ENCODE peak calls at places on chromosome 9, in eight cellular contexts. One of them, this sample, is unnamed.
A peak's percentile ranks its signal among the peaks of the same experiment; 100 is the strongest.

GRCh38 chr9:134214395-134214765 is 50.0 kb upstream of the RNU6ATAC start:
- DNase-seq in astrocyte: no peak
- DNase-seq in activated effector memory CD4-positive, alpha-beta T cell treated with anti-CD3 and anti-CD28 coated beads, Interleukin-2, amount 50 U/mL, for 16 hours: no peak
- DNase-seq in NCI-H2081: no peak
- DNase-seq in stimulated activated CD8-positive, alpha-beta memory T cell treated with anti-CD3 and anti-CD28 coated beads, Interleukin-4, amount 100 ng/mL, for 1 hour: no peak
- DNase-seq in T-cell: no peak
- DNase-seq in trophoblast cell: no peak
- DNase-seq in A673: no peak
- DNase-seq in this sample: peak; percentile 57

GRCh38 chr9:128554155-128554862 is 1.9 kb downstream of the SPTAN1 start:
- DNase-seq in T-cell: no peak
- DNase-seq in stimulated activated CD8-positive, alpha-beta memory T cell treated with anti-CD3 and anti-CD28 coated beads, Interleukin-4, amount 100 ng/mL, for 1 hour: no peak
- DNase-seq in A673: peak; percentile 78
- DNase-seq in astrocyte: peak; percentile 94
- DNase-seq in activated effector memory CD4-positive, alpha-beta T cell treated with anti-CD3 and anti-CD28 coated beads, Interleukin-2, amount 50 U/mL, for 16 hours: peak; percentile 70
- DNase-seq in trophoblast cell: peak; percentile 82
- DNase-seq in NCI-H2081: no peak
- DNase-seq in this sample: peak; percentile 85

GRCh38 chr9:752201-752600 is 89.3 kb upstream of the DMRT1 start:
- DNase-seq in NCI-H2081: no peak
- DNase-seq in activated effector memory CD4-positive, alpha-beta T cell treated with anti-CD3 and anti-CD28 coated beads, Interleukin-2, amount 50 U/mL, for 16 hours: no peak
- DNase-seq in stimulated activated CD8-positive, alpha-beta memory T cell treated with anti-CD3 and anti-CD28 coated beads, Interleukin-4, amount 100 ng/mL, for 1 hour: no peak
- DNase-seq in astrocyte: peak; percentile 95
- DNase-seq in A673: peak; percentile 58
- DNase-seq in T-cell: no peak
- DNase-seq in trophoblast cell: no peak
- DNase-seq in this sample: no peak

GRCh38 chr9:128408963-128409431 is 11.7 kb upstream of the CERCAM start:
- DNase-seq in stimulated activated CD8-positive, alpha-beta memory T cell treated with anti-CD3 and anti-CD28 coated beads, Interleukin-4, amount 100 ng/mL, for 1 hour: no peak
- DNase-seq in activated effector memory CD4-positive, alpha-beta T cell treated with anti-CD3 and anti-CD28 coated beads, Interleukin-2, amount 50 U/mL, for 16 hours: no peak
- DNase-seq in A673: no peak
- DNase-seq in trophoblast cell: no peak
- DNase-seq in astrocyte: no peak
- DNase-seq in T-cell: no peak
- DNase-seq in NCI-H2081: no peak
- DNase-seq in this sample: no peak

GRCh38 chr9:69496803-69497450 is 171.9 kb downstream of the ENTREP1 start:
- DNase-seq in astrocyte: no peak
- DNase-seq in activated effector memory CD4-positive, alpha-beta T cell treated with anti-CD3 and anti-CD28 coated beads, Interleukin-2, amount 50 U/mL, for 16 hours: no peak
- DNase-seq in A673: no peak
- DNase-seq in stimulated activated CD8-positive, alpha-beta memory T cell treated with anti-CD3 and anti-CD28 coated beads, Interleukin-4, amount 100 ng/mL, for 1 hour: no peak
- DNase-seq in NCI-H2081: no peak
- DNase-seq in T-cell: no peak
- DNase-seq in trophoblast cell: no peak
- DNase-seq in this sample: no peak

GRCh38 chr9:12847591-12847990 is 72.8 kb downstream of the LURAP1L start:
- DNase-seq in stimulated activated CD8-positive, alpha-beta memory T cell treated with anti-CD3 and anti-CD28 coated beads, Interleukin-4, amount 100 ng/mL, for 1 hour: no peak
- DNase-seq in T-cell: no peak
- DNase-seq in astrocyte: no peak
- DNase-seq in NCI-H2081: no peak
- DNase-seq in A673: no peak
- DNase-seq in activated effector memory CD4-positive, alpha-beta T cell treated with anti-CD3 and anti-CD28 coated beads, Interleukin-2, amount 50 U/mL, for 16 hours: no peak
- DNase-seq in trophoblast cell: no peak
- DNase-seq in this sample: no peak

GRCh38 chr9:93126825-93127368 is 7.2 kb downstream of the NINJ1 start:
- DNase-seq in activated effector memory CD4-positive, alpha-beta T cell treated with anti-CD3 and anti-CD28 coated beads, Interleukin-2, amount 50 U/mL, for 16 hours: peak; percentile 61
- DNase-seq in trophoblast cell: no peak
- DNase-seq in stimulated activated CD8-positive, alpha-beta memory T cell treated with anti-CD3 and anti-CD28 coated beads, Interleukin-4, amount 100 ng/mL, for 1 hour: no peak
- DNase-seq in A673: no peak
- DNase-seq in astrocyte: no peak
- DNase-seq in NCI-H2081: no peak
- DNase-seq in T-cell: no peak
- DNase-seq in this sample: peak; percentile 82

GRCh38 chr9:134163374-134164196 is 779 bp downstream of the RNU6ATAC start:
- DNase-seq in astrocyte: peak; percentile 43
- DNase-seq in A673: peak; percentile 66
- DNase-seq in NCI-H2081: peak; percentile 17
- DNase-seq in stimulated activated CD8-positive, alpha-beta memory T cell treated with anti-CD3 and anti-CD28 coated beads, Interleukin-4, amount 100 ng/mL, for 1 hour: peak; percentile 43
- DNase-seq in activated effector memory CD4-positive, alpha-beta T cell treated with anti-CD3 and anti-CD28 coated beads, Interleukin-2, amount 50 U/mL, for 16 hours: peak; percentile 90
- DNase-seq in trophoblast cell: peak; percentile 86
- DNase-seq in T-cell: peak; percentile 63
- DNase-seq in this sample: peak; percentile 91

GRCh38 chr9:70753311-70753710 is 338.9 kb upstream of the KLF9 start:
- DNase-seq in T-cell: no peak
- DNase-seq in A673: peak; percentile 64
- DNase-seq in astrocyte: no peak
- DNase-seq in trophoblast cell: no peak
- DNase-seq in NCI-H2081: peak; percentile 17
- DNase-seq in activated effector memory CD4-positive, alpha-beta T cell treated with anti-CD3 and anti-CD28 coated beads, Interleukin-2, amount 50 U/mL, for 16 hours: no peak
- DNase-seq in stimulated activated CD8-positive, alpha-beta memory T cell treated with anti-CD3 and anti-CD28 coated beads, Interleukin-4, amount 100 ng/mL, for 1 hour: no peak
- DNase-seq in this sample: no peak

GRCh38 chr9:114314881-114315722 is 7.8 kb upstream of the ORM1 start:
- DNase-seq in NCI-H2081: no peak
- DNase-seq in trophoblast cell: peak; percentile 48
- DNase-seq in activated effector memory CD4-positive, alpha-beta T cell treated with anti-CD3 and anti-CD28 coated beads, Interleukin-2, amount 50 U/mL, for 16 hours: peak; percentile 46
- DNase-seq in astrocyte: no peak
- DNase-seq in T-cell: no peak
- DNase-seq in stimulated activated CD8-positive, alpha-beta memory T cell treated with anti-CD3 and anti-CD28 coated beads, Interleukin-4, amount 100 ng/mL, for 1 hour: no peak
- DNase-seq in A673: no peak
- DNase-seq in this sample: peak; percentile 73

GRCh38 chr9:133886563-133887501 is 105.3 kb downstream of the VAV2 start:
- DNase-seq in trophoblast cell: no peak
- DNase-seq in NCI-H2081: no peak
- DNase-seq in activated effector memory CD4-positive, alpha-beta T cell treated with anti-CD3 and anti-CD28 coated beads, Interleukin-2, amount 50 U/mL, for 16 hours: no peak
- DNase-seq in astrocyte: no peak
- DNase-seq in stimulated activated CD8-positive, alpha-beta memory T cell treated with anti-CD3 and anti-CD28 coated beads, Interleukin-4, amount 100 ng/mL, for 1 hour: no peak
- DNase-seq in A673: no peak
- DNase-seq in T-cell: no peak
- DNase-seq in this sample: no peak

This sample was measured in posterior vena cava.